ENCODE peak calls at places on chromosome 10, in eight cellular contexts. One of them, this sample, is unnamed.

GRCh38 chr10:110447886-110448285 is 49.8 kb upstream of the DUSP5 start:
- DNase-seq in WERI-Rb-1: no peak
- DNase-seq in GM23338: no peak
- DNase-seq in HCT116: no peak
- DNase-seq in psoas muscle: no peak
- DNase-seq in heart left ventricle: no peak
- DNase-seq in OCI-LY7: no peak
- DNase-seq in ovary: no peak
- DNase-seq in this sample: no peak

GRCh38 chr10:72557362-72557761 is 68.5 kb downstream of the MICU1 start:
- DNase-seq in WERI-Rb-1: no peak
- DNase-seq in OCI-LY7: no peak
- DNase-seq in heart left ventricle: no peak
- DNase-seq in HCT116: no peak
- DNase-seq in GM23338: no peak
- DNase-seq in psoas muscle: no peak
- DNase-seq in ovary: no peak
- DNase-seq in this sample: no peak

GRCh38 chr10:75778665-75779064 is 347.2 kb downstream of the LRMDA start:
- DNase-seq in ovary: no peak
- DNase-seq in OCI-LY7: no peak
- DNase-seq in psoas muscle: no peak
- DNase-seq in WERI-Rb-1: no peak
- DNase-seq in GM23338: no peak
- DNase-seq in heart left ventricle: no peak
- DNase-seq in HCT116: no peak
- DNase-seq in this sample: no peak

GRCh38 chr10:131868436-131868835 is 32.4 kb upstream of the PPP2R2D start:
- DNase-seq in ovary: no peak
- DNase-seq in GM23338: no peak
- DNase-seq in heart left ventricle: no peak
- DNase-seq in psoas muscle: no peak
- DNase-seq in HCT116: no peak
- DNase-seq in WERI-Rb-1: no peak
- DNase-seq in OCI-LY7: no peak
- DNase-seq in this sample: no peak

GRCh38 chr10:21517134-21517982 is 8.1 kb downstream of the SKIDA1 start:
- DNase-seq in ovary: peak
- DNase-seq in GM23338: peak
- DNase-seq in heart left ventricle: peak
- DNase-seq in psoas muscle: peak
- DNase-seq in WERI-Rb-1: no peak
- DNase-seq in OCI-LY7: peak
- DNase-seq in HCT116: no peak
- DNase-seq in this sample: peak

GRCh38 chr10:33945051-33945450 is 610.6 kb upstream of the NRP1 start:
- DNase-seq in psoas muscle: no peak
- DNase-seq in GM23338: no peak
- DNase-seq in ovary: no peak
- DNase-seq in HCT116: no peak
- DNase-seq in heart left ventricle: no peak
- DNase-seq in WERI-Rb-1: no peak
- DNase-seq in OCI-LY7: no peak
- DNase-seq in this sample: no peak

GRCh38 chr10:46198516-46198915 is 88.3 kb upstream of the ANTXRL start:
- DNase-seq in HCT116: no peak
- DNase-seq in OCI-LY7: no peak
- DNase-seq in GM23338: no peak
- DNase-seq in WERI-Rb-1: no peak
- DNase-seq in psoas muscle: no peak
- DNase-seq in ovary: no peak
- DNase-seq in heart left ventricle: no peak
- DNase-seq in this sample: no peak

GRCh38 chr10:58157076-58157766 is 110.5 kb downstream of the IPMK start:
- DNase-seq in HCT116: no peak
- DNase-seq in psoas muscle: no peak
- DNase-seq in ovary: no peak
- DNase-seq in GM23338: no peak
- DNase-seq in heart left ventricle: no peak
- DNase-seq in WERI-Rb-1: no peak
- DNase-seq in OCI-LY7: no peak
- DNase-seq in this sample: no peak

GRCh38 chr10:43735907-43736306 is 87.2 kb upstream of the ZNF32 start:
- DNase-seq in psoas muscle: no peak
- DNase-seq in HCT116: no peak
- DNase-seq in ovary: no peak
- DNase-seq in OCI-LY7: no peak
- DNase-seq in GM23338: no peak
- DNase-seq in WERI-Rb-1: no peak
- DNase-seq in heart left ventricle: no peak
- DNase-seq in this sample: no peak

GRCh38 chr10:100775346-100775745 is 30.0 kb downstream of the PAX2 start:
- DNase-seq in HCT116: no peak
- DNase-seq in heart left ventricle: no peak
- DNase-seq in GM23338: no peak
- DNase-seq in WERI-Rb-1: no peak
- DNase-seq in psoas muscle: no peak
- DNase-seq in ovary: no peak
- DNase-seq in OCI-LY7: no peak
- DNase-seq in this sample: no peak

GRCh38 chr10:99530108-99531025 is 2.4 kb upstream of the NKX2-3 start:
- DNase-seq in WERI-Rb-1: no peak
- DNase-seq in heart left ventricle: no peak
- DNase-seq in GM23338: peak
- DNase-seq in psoas muscle: no peak
- DNase-seq in OCI-LY7: no peak
- DNase-seq in HCT116: no peak
- DNase-seq in ovary: no peak
- DNase-seq in this sample: no peak

GRCh38 chr10:91596821-91597396 is 36.0 kb downstream of the PPP1R3C start:
- DNase-seq in GM23338: no peak
- DNase-seq in heart left ventricle: no peak
- DNase-seq in psoas muscle: no peak
- DNase-seq in HCT116: no peak
- DNase-seq in OCI-LY7: no peak
- DNase-seq in WERI-Rb-1: no peak
- DNase-seq in ovary: no peak
- DNase-seq in this sample: no peak

GRCh38 chr10:36542493-36542892 is 582.9 kb upstream of the ANKRD30A start:
- DNase-seq in OCI-LY7: no peak
- DNase-seq in GM23338: no peak
- DNase-seq in HCT116: no peak
- DNase-seq in psoas muscle: no peak
- DNase-seq in WERI-Rb-1: no peak
- DNase-seq in heart left ventricle: no peak
- DNase-seq in ovary: no peak
- DNase-seq in this sample: no peak

GRCh38 chr10:7937315-7937945 is 117.1 kb upstream of the GATA3 start:
- DNase-seq in psoas muscle: no peak
- DNase-seq in ovary: no peak
- DNase-seq in heart left ventricle: no peak
- DNase-seq in GM23338: no peak
- DNase-seq in WERI-Rb-1: no peak
- DNase-seq in OCI-LY7: no peak
- DNase-seq in HCT116: no peak
- DNase-seq in this sample: no peak

GRCh38 chr10:124248056-124248455 is 154.7 kb upstream of the CHST15 start:
- DNase-seq in GM23338: no peak
- DNase-seq in heart left ventricle: no peak
- DNase-seq in psoas muscle: no peak
- DNase-seq in HCT116: no peak
- DNase-seq in WERI-Rb-1: no peak
- DNase-seq in OCI-LY7: no peak
- DNase-seq in ovary: no peak
- DNase-seq in this sample: no peak

GRCh38 chr10:120415709-120416330 is 41.2 kb upstream of the PLPP4 start:
- DNase-seq in HCT116: no peak
- DNase-seq in psoas muscle: no peak
- DNase-seq in GM23338: no peak
- DNase-seq in heart left ventricle: no peak
- DNase-seq in OCI-LY7: no peak
- DNase-seq in ovary: no peak
- DNase-seq in WERI-Rb-1: no peak
- DNase-seq in this sample: no peak

GRCh38 chr10:12427276-12427675 is 77.9 kb downstream of the CAMK1D start:
- DNase-seq in ovary: no peak
- DNase-seq in psoas muscle: no peak
- DNase-seq in HCT116: no peak
- DNase-seq in GM23338: no peak
- DNase-seq in WERI-Rb-1: no peak
- DNase-seq in heart left ventricle: no peak
- DNase-seq in OCI-LY7: no peak
- DNase-seq in this sample: no peak

GRCh38 chr10:1151071-1152033 is 95.2 kb downstream of the WDR37 start:
- DNase-seq in heart left ventricle: no peak
- DNase-seq in OCI-LY7: no peak
- DNase-seq in ovary: no peak
- DNase-seq in WERI-Rb-1: no peak
- DNase-seq in HCT116: no peak
- DNase-seq in psoas muscle: no peak
- DNase-seq in GM23338: no peak
- DNase-seq in this sample: no peak

GRCh38 chr10:15099886-15100285 is 2.7 kb downstream of the RPP38 start:
- DNase-seq in HCT116: no peak
- DNase-seq in GM23338: no peak
- DNase-seq in OCI-LY7: no peak
- DNase-seq in psoas muscle: no peak
- DNase-seq in heart left ventricle: no peak
- DNase-seq in ovary: no peak
- DNase-seq in WERI-Rb-1: no peak
- DNase-seq in this sample: no peak

GRCh38 chr10:68759223-68759863 is 38.3 kb downstream of the CCAR1 start:
- DNase-seq in OCI-LY7: no peak
- DNase-seq in heart left ventricle: no peak
- DNase-seq in WERI-Rb-1: no peak
- DNase-seq in HCT116: no peak
- DNase-seq in ovary: no peak
- DNase-seq in psoas muscle: no peak
- DNase-seq in GM23338: no peak
- DNase-seq in this sample: no peak
- TF ChIP-seq CTCF in OCI-LY7: no peak
- TF ChIP-seq CTCF in heart left ventricle: no peak
- TF ChIP-seq CTCF in WERI-Rb-1: no peak
- TF ChIP-seq CTCF in HCT116: no peak
- TF ChIP-seq CTCF in ovary: no peak
- TF ChIP-seq CTCF in psoas muscle: no peak
- TF ChIP-seq CTCF in GM23338: no peak
- TF ChIP-seq CTCF in this sample: no peak

GRCh38 chr10:79295593-79295992 is 51.7 kb upstream of the PPIF start:
- DNase-seq in GM23338: no peak
- DNase-seq in heart left ventricle: no peak
- DNase-seq in psoas muscle: no peak
- DNase-seq in OCI-LY7: no peak
- DNase-seq in WERI-Rb-1: no peak
- DNase-seq in HCT116: no peak
- DNase-seq in ovary: no peak
- DNase-seq in this sample: no peak

GRCh38 chr10:79289801-79290200 is 57.5 kb upstream of the PPIF start:
- DNase-seq in GM23338: no peak
- DNase-seq in WERI-Rb-1: no peak
- DNase-seq in ovary: no peak
- DNase-seq in psoas muscle: no peak
- DNase-seq in OCI-LY7: no peak
- DNase-seq in HCT116: no peak
- DNase-seq in heart left ventricle: no peak
- DNase-seq in this sample: no peak

GRCh38 chr10:79293841-79294705 is 53.2 kb upstream of the PPIF start:
- DNase-seq in heart left ventricle: no peak
- DNase-seq in OCI-LY7: no peak
- DNase-seq in psoas muscle: no peak
- DNase-seq in HCT116: no peak
- DNase-seq in ovary: no peak
- DNase-seq in GM23338: no peak
- DNase-seq in WERI-Rb-1: no peak
- DNase-seq in this sample: no peak

GRCh38 chr10:79292026-79292425 is 55.2 kb upstream of the PPIF start:
- DNase-seq in psoas muscle: no peak
- DNase-seq in heart left ventricle: no peak
- DNase-seq in OCI-LY7: no peak
- DNase-seq in WERI-Rb-1: no peak
- DNase-seq in ovary: no peak
- DNase-seq in GM23338: no peak
- DNase-seq in HCT116: no peak
- DNase-seq in this sample: no peak

GRCh38 chr10:79292789-79293746 is 54.2 kb upstream of the PPIF start:
- DNase-seq in WERI-Rb-1: peak
- DNase-seq in ovary: no peak
- DNase-seq in psoas muscle: no peak
- DNase-seq in HCT116: no peak
- DNase-seq in GM23338: peak
- DNase-seq in heart left ventricle: no peak
- DNase-seq in OCI-LY7: peak
- DNase-seq in this sample: peak
- TF ChIP-seq CTCF in WERI-Rb-1: peak
- TF ChIP-seq CTCF in ovary: no peak
- TF ChIP-seq CTCF in psoas muscle: peak
- TF ChIP-seq CTCF in HCT116: peak
- TF ChIP-seq CTCF in GM23338: peak
- TF ChIP-seq CTCF in heart left ventricle: no peak
- TF ChIP-seq CTCF in OCI-LY7: peak
- TF ChIP-seq CTCF in this sample: peak

GRCh38 chr10:129866894-129867293 is 97.2 kb downstream of the EBF3 start:
- DNase-seq in psoas muscle: peak
- DNase-seq in WERI-Rb-1: no peak
- DNase-seq in OCI-LY7: no peak
- DNase-seq in heart left ventricle: no peak
- DNase-seq in ovary: no peak
- DNase-seq in GM23338: peak
- DNase-seq in HCT116: no peak
- DNase-seq in this sample: no peak
- TF ChIP-seq CTCF in psoas muscle: no peak
- TF ChIP-seq CTCF in WERI-Rb-1: peak
- TF ChIP-seq CTCF in OCI-LY7: no peak
- TF ChIP-seq CTCF in heart left ventricle: no peak
- TF ChIP-seq CTCF in ovary: no peak
- TF ChIP-seq CTCF in GM23338: peak
- TF ChIP-seq CTCF in HCT116: no peak
- TF ChIP-seq CTCF in this sample: no peak

GRCh38 chr10:126569513-126570447 is 100.7 kb downstream of the C10orf90 start:
- DNase-seq in OCI-LY7: no peak
- DNase-seq in GM23338: no peak
- DNase-seq in HCT116: no peak
- DNase-seq in heart left ventricle: no peak
- DNase-seq in ovary: no peak
- DNase-seq in psoas muscle: no peak
- DNase-seq in WERI-Rb-1: no peak
- DNase-seq in this sample: no peak

GRCh38 chr10:126568809-126569208 is 101.7 kb downstream of the C10orf90 start:
- DNase-seq in psoas muscle: no peak
- DNase-seq in heart left ventricle: no peak
- DNase-seq in OCI-LY7: no peak
- DNase-seq in WERI-Rb-1: no peak
- DNase-seq in HCT116: no peak
- DNase-seq in ovary: no peak
- DNase-seq in GM23338: no peak
- DNase-seq in this sample: no peak

GRCh38 chr10:126570631-126571170 is 99.8 kb downstream of the C10orf90 start:
- DNase-seq in GM23338: no peak
- DNase-seq in psoas muscle: no peak
- DNase-seq in HCT116: no peak
- DNase-seq in OCI-LY7: no peak
- DNase-seq in heart left ventricle: no peak
- DNase-seq in WERI-Rb-1: no peak
- DNase-seq in ovary: no peak
- DNase-seq in this sample: no peak

GRCh38 chr10:126576336-126576735 is 94.2 kb downstream of the C10orf90 start:
- DNase-seq in psoas muscle: no peak
- DNase-seq in OCI-LY7: no peak
- DNase-seq in HCT116: no peak
- DNase-seq in GM23338: no peak
- DNase-seq in ovary: no peak
- DNase-seq in heart left ventricle: no peak
- DNase-seq in WERI-Rb-1: no peak
- DNase-seq in this sample: no peak

GRCh38 chr10:126571203-126571602 is 99.3 kb downstream of the C10orf90 start:
- DNase-seq in heart left ventricle: no peak
- DNase-seq in GM23338: peak
- DNase-seq in HCT116: no peak
- DNase-seq in psoas muscle: no peak
- DNase-seq in WERI-Rb-1: no peak
- DNase-seq in ovary: no peak
- DNase-seq in OCI-LY7: no peak
- DNase-seq in this sample: no peak
- TF ChIP-seq CTCF in heart left ventricle: no peak
- TF ChIP-seq CTCF in GM23338: no peak
- TF ChIP-seq CTCF in HCT116: no peak
- TF ChIP-seq CTCF in psoas muscle: no peak
- TF ChIP-seq CTCF in WERI-Rb-1: peak
- TF ChIP-seq CTCF in ovary: no peak
- TF ChIP-seq CTCF in OCI-LY7: no peak
- TF ChIP-seq CTCF in this sample: no peak

This sample was measured in GM20000.